ENCODE peak calls at places on chromosomes 5 and 9, in five cellular contexts. One of them, this sample, is unnamed.

GRCh38 chr9:22107202-22107601 is 98.1 kb upstream of the CDKN2B start:
- DNase-seq in GM04504: no peak
- DNase-seq in activated naive CD8-positive, alpha-beta T cell treated with anti-CD3 and anti-CD28 coated beads, Interleukin-2, amount 50 U/mL, for 16 hours: no peak
- DNase-seq in SW480: no peak
- DNase-seq in ecto neural progenitor cell: no peak
- DNase-seq in this sample: no peak

GRCh38 chr9:90141723-90142122 is 500.9 kb downstream of the DIRAS2 start:
- DNase-seq in GM04504: no peak
- DNase-seq in activated naive CD8-positive, alpha-beta T cell treated with anti-CD3 and anti-CD28 coated beads, Interleukin-2, amount 50 U/mL, for 16 hours: no peak
- DNase-seq in SW480: peak
- DNase-seq in ecto neural progenitor cell: no peak
- DNase-seq in this sample: no peak

GRCh38 chr5:141511771-141512325 is 23.0 kb downstream of the PCDHGC5 start:
- DNase-seq in GM04504: no peak
- DNase-seq in activated naive CD8-positive, alpha-beta T cell treated with anti-CD3 and anti-CD28 coated beads, Interleukin-2, amount 50 U/mL, for 16 hours: no peak
- DNase-seq in SW480: no peak
- DNase-seq in ecto neural progenitor cell: no peak
- DNase-seq in this sample: no peak

GRCh38 chr9:124045076-124045829 is 33.7 kb downstream of the LHX2 start:
- DNase-seq in GM04504: no peak
- DNase-seq in activated naive CD8-positive, alpha-beta T cell treated with anti-CD3 and anti-CD28 coated beads, Interleukin-2, amount 50 U/mL, for 16 hours: no peak
- DNase-seq in SW480: no peak
- DNase-seq in ecto neural progenitor cell: no peak
- DNase-seq in this sample: no peak

GRCh38 chr5:432928-433791 is 9.8 kb upstream of the EXOC3 start:
- DNase-seq in GM04504: no peak
- DNase-seq in activated naive CD8-positive, alpha-beta T cell treated with anti-CD3 and anti-CD28 coated beads, Interleukin-2, amount 50 U/mL, for 16 hours: no peak
- DNase-seq in SW480: no peak
- DNase-seq in ecto neural progenitor cell: no peak
- DNase-seq in this sample: no peak

GRCh38 chr9:78298046-78298511 is 1.2 kb downstream of the PSAT1 start:
- DNase-seq in GM04504: no peak
- DNase-seq in activated naive CD8-positive, alpha-beta T cell treated with anti-CD3 and anti-CD28 coated beads, Interleukin-2, amount 50 U/mL, for 16 hours: no peak
- DNase-seq in SW480: no peak
- DNase-seq in ecto neural progenitor cell: peak
- DNase-seq in this sample: no peak

GRCh38 chr5:1013948-1014301 is 5.3 kb downstream of the NKD2 start:
- DNase-seq in GM04504: no peak
- DNase-seq in activated naive CD8-positive, alpha-beta T cell treated with anti-CD3 and anti-CD28 coated beads, Interleukin-2, amount 50 U/mL, for 16 hours: no peak
- DNase-seq in SW480: no peak
- DNase-seq in ecto neural progenitor cell: no peak
- DNase-seq in this sample: no peak

GRCh38 chr5:179055436-179055835 is 4.7 kb upstream of the ZNF354C start:
- DNase-seq in GM04504: no peak
- DNase-seq in activated naive CD8-positive, alpha-beta T cell treated with anti-CD3 and anti-CD28 coated beads, Interleukin-2, amount 50 U/mL, for 16 hours: no peak
- DNase-seq in SW480: no peak
- DNase-seq in ecto neural progenitor cell: no peak
- DNase-seq in this sample: no peak

GRCh38 chr9:137967280-137967943 is 89.8 kb downstream of the CACNA1B start:
- DNase-seq in GM04504: no peak
- DNase-seq in activated naive CD8-positive, alpha-beta T cell treated with anti-CD3 and anti-CD28 coated beads, Interleukin-2, amount 50 U/mL, for 16 hours: no peak
- DNase-seq in SW480: no peak
- DNase-seq in ecto neural progenitor cell: peak
- DNase-seq in this sample: no peak

GRCh38 chr9:38022203-38022602 is 46.8 kb downstream of the SHB start:
- DNase-seq in GM04504: no peak
- DNase-seq in activated naive CD8-positive, alpha-beta T cell treated with anti-CD3 and anti-CD28 coated beads, Interleukin-2, amount 50 U/mL, for 16 hours: no peak
- DNase-seq in SW480: no peak
- DNase-seq in ecto neural progenitor cell: no peak
- DNase-seq in this sample: no peak

GRCh38 chr5:109387408-109387974 is 22.3 kb downstream of the PJA2 start:
- DNase-seq in GM04504: no peak
- DNase-seq in activated naive CD8-positive, alpha-beta T cell treated with anti-CD3 and anti-CD28 coated beads, Interleukin-2, amount 50 U/mL, for 16 hours: no peak
- DNase-seq in SW480: no peak
- DNase-seq in ecto neural progenitor cell: no peak
- DNase-seq in this sample: no peak

GRCh38 chr9:6459718-6460117 is 46.7 kb downstream of the UHRF2 start:
- DNase-seq in GM04504: no peak
- DNase-seq in activated naive CD8-positive, alpha-beta T cell treated with anti-CD3 and anti-CD28 coated beads, Interleukin-2, amount 50 U/mL, for 16 hours: no peak
- DNase-seq in SW480: no peak
- DNase-seq in ecto neural progenitor cell: no peak
- DNase-seq in this sample: no peak

GRCh38 chr9:81588148-81588874 is 101.0 kb downstream of the TLE1 start:
- DNase-seq in GM04504: peak
- DNase-seq in activated naive CD8-positive, alpha-beta T cell treated with anti-CD3 and anti-CD28 coated beads, Interleukin-2, amount 50 U/mL, for 16 hours: no peak
- DNase-seq in SW480: no peak
- DNase-seq in ecto neural progenitor cell: no peak
- DNase-seq in this sample: no peak

GRCh38 chr5:53422539-53422938 is 57.9 kb upstream of the FST start:
- DNase-seq in GM04504: peak
- DNase-seq in activated naive CD8-positive, alpha-beta T cell treated with anti-CD3 and anti-CD28 coated beads, Interleukin-2, amount 50 U/mL, for 16 hours: no peak
- DNase-seq in SW480: no peak
- DNase-seq in ecto neural progenitor cell: no peak
- DNase-seq in this sample: peak

GRCh38 chr5:158485604-158486081 is 614.1 kb downstream of the EBF1 start:
- DNase-seq in GM04504: peak
- DNase-seq in activated naive CD8-positive, alpha-beta T cell treated with anti-CD3 and anti-CD28 coated beads, Interleukin-2, amount 50 U/mL, for 16 hours: no peak
- DNase-seq in SW480: no peak
- DNase-seq in ecto neural progenitor cell: no peak
- DNase-seq in this sample: no peak

GRCh38 chr9:122354536-122355199 is 16.2 kb upstream of the PTGS1 start:
- DNase-seq in GM04504: no peak
- DNase-seq in activated naive CD8-positive, alpha-beta T cell treated with anti-CD3 and anti-CD28 coated beads, Interleukin-2, amount 50 U/mL, for 16 hours: no peak
- DNase-seq in SW480: no peak
- DNase-seq in ecto neural progenitor cell: no peak
- DNase-seq in this sample: no peak